ENCODE peak calls at places on chromosomes 13 and 19, in ten cellular contexts. One of them, this sample, is unnamed.

GRCh38 chr19:17311455-17312248 is 2.3 kb downstream of the DDA1 start:
- DNase-seq in Kasumi-1: no peak
- DNase-seq in stimulated activated naive CD8-positive, alpha-beta T cell treated with anti-CD3 and anti-CD28 coated beads, Interleukin-15, Interleukin-2, amounts not matched to agents 100 U/mL and 50 U/mL, for 24 hours: no peak
- DNase-seq in NCI-H2029 treated with DMSO at 0.1 percent for 48 hours: no peak
- DNase-seq in SK-N-SH: no peak
- DNase-seq in GM13977: no peak
- DNase-seq in tibial nerve: no peak
- DNase-seq in coronary artery: no peak
- DNase-seq in foreskin melanocyte: no peak
- DNase-seq in fibroblast of lung: no peak
- DNase-seq in this sample: peak

GRCh38 chr19:31232220-31232619 is 117.0 kb downstream of the TSHZ3 start:
- DNase-seq in Kasumi-1: no peak
- DNase-seq in NCI-H2029 treated with DMSO at 0.1 percent for 48 hours: no peak
- DNase-seq in coronary artery: no peak
- DNase-seq in SK-N-SH: no peak
- DNase-seq in foreskin melanocyte: no peak
- DNase-seq in stimulated activated naive CD8-positive, alpha-beta T cell treated with anti-CD3 and anti-CD28 coated beads, Interleukin-15, Interleukin-2, amounts not matched to agents 100 U/mL and 50 U/mL, for 24 hours: no peak
- DNase-seq in tibial nerve: no peak
- DNase-seq in fibroblast of lung: peak
- DNase-seq in GM13977: no peak
- DNase-seq in this sample: peak

GRCh38 chr19:55305491-55305890 is 19.6 kb downstream of the TMEM150B start:
- DNase-seq in SK-N-SH: peak
- DNase-seq in Kasumi-1: peak
- DNase-seq in NCI-H2029 treated with DMSO at 0.1 percent for 48 hours: no peak
- DNase-seq in GM13977: peak
- DNase-seq in tibial nerve: no peak
- DNase-seq in stimulated activated naive CD8-positive, alpha-beta T cell treated with anti-CD3 and anti-CD28 coated beads, Interleukin-15, Interleukin-2, amounts not matched to agents 100 U/mL and 50 U/mL, for 24 hours: peak
- DNase-seq in fibroblast of lung: peak
- DNase-seq in coronary artery: no peak
- DNase-seq in foreskin melanocyte: no peak
- DNase-seq in this sample: peak

GRCh38 chr13:106599875-106600797 is 32.2 kb upstream of the ARGLU1 start:
- DNase-seq in NCI-H2029 treated with DMSO at 0.1 percent for 48 hours: no peak
- DNase-seq in stimulated activated naive CD8-positive, alpha-beta T cell treated with anti-CD3 and anti-CD28 coated beads, Interleukin-15, Interleukin-2, amounts not matched to agents 100 U/mL and 50 U/mL, for 24 hours: no peak
- DNase-seq in foreskin melanocyte: peak
- DNase-seq in SK-N-SH: no peak
- DNase-seq in GM13977: no peak
- DNase-seq in tibial nerve: no peak
- DNase-seq in coronary artery: no peak
- DNase-seq in fibroblast of lung: peak
- DNase-seq in Kasumi-1: peak
- DNase-seq in this sample: no peak

GRCh38 chr19:47832723-47833122 is 11.0 kb downstream of the CRX start:
- DNase-seq in tibial nerve: no peak
- DNase-seq in fibroblast of lung: no peak
- DNase-seq in GM13977: no peak
- DNase-seq in Kasumi-1: no peak
- DNase-seq in stimulated activated naive CD8-positive, alpha-beta T cell treated with anti-CD3 and anti-CD28 coated beads, Interleukin-15, Interleukin-2, amounts not matched to agents 100 U/mL and 50 U/mL, for 24 hours: no peak
- DNase-seq in NCI-H2029 treated with DMSO at 0.1 percent for 48 hours: no peak
- DNase-seq in coronary artery: no peak
- DNase-seq in SK-N-SH: no peak
- DNase-seq in foreskin melanocyte: no peak
- DNase-seq in this sample: no peak

GRCh38 chr13:64758520-64758919 is 2471.6 kb downstream of the PCDH9 start:
- DNase-seq in tibial nerve: no peak
- DNase-seq in Kasumi-1: no peak
- DNase-seq in stimulated activated naive CD8-positive, alpha-beta T cell treated with anti-CD3 and anti-CD28 coated beads, Interleukin-15, Interleukin-2, amounts not matched to agents 100 U/mL and 50 U/mL, for 24 hours: no peak
- DNase-seq in coronary artery: no peak
- DNase-seq in fibroblast of lung: no peak
- DNase-seq in SK-N-SH: no peak
- DNase-seq in GM13977: no peak
- DNase-seq in foreskin melanocyte: no peak
- DNase-seq in NCI-H2029 treated with DMSO at 0.1 percent for 48 hours: no peak
- DNase-seq in this sample: peak

GRCh38 chr19:1811472-1811894 is 593 bp downstream of the ATP8B3 start:
- DNase-seq in fibroblast of lung: peak
- DNase-seq in SK-N-SH: peak
- DNase-seq in stimulated activated naive CD8-positive, alpha-beta T cell treated with anti-CD3 and anti-CD28 coated beads, Interleukin-15, Interleukin-2, amounts not matched to agents 100 U/mL and 50 U/mL, for 24 hours: peak
- DNase-seq in coronary artery: peak
- DNase-seq in GM13977: no peak
- DNase-seq in NCI-H2029 treated with DMSO at 0.1 percent for 48 hours: no peak
- DNase-seq in foreskin melanocyte: no peak
- DNase-seq in tibial nerve: peak
- DNase-seq in Kasumi-1: peak
- DNase-seq in this sample: peak

GRCh38 chr13:100657881-100658315 is 16.7 kb downstream of the TMTC4 start:
- DNase-seq in tibial nerve: no peak
- DNase-seq in Kasumi-1: no peak
- DNase-seq in foreskin melanocyte: peak
- DNase-seq in NCI-H2029 treated with DMSO at 0.1 percent for 48 hours: no peak
- DNase-seq in SK-N-SH: no peak
- DNase-seq in stimulated activated naive CD8-positive, alpha-beta T cell treated with anti-CD3 and anti-CD28 coated beads, Interleukin-15, Interleukin-2, amounts not matched to agents 100 U/mL and 50 U/mL, for 24 hours: no peak
- DNase-seq in fibroblast of lung: no peak
- DNase-seq in coronary artery: no peak
- DNase-seq in GM13977: no peak
- DNase-seq in this sample: no peak

GRCh38 chr13:73273737-73274136 is 214.9 kb downstream of the KLF5 start:
- DNase-seq in foreskin melanocyte: peak
- DNase-seq in fibroblast of lung: peak
- DNase-seq in SK-N-SH: no peak
- DNase-seq in tibial nerve: no peak
- DNase-seq in GM13977: no peak
- DNase-seq in NCI-H2029 treated with DMSO at 0.1 percent for 48 hours: no peak
- DNase-seq in stimulated activated naive CD8-positive, alpha-beta T cell treated with anti-CD3 and anti-CD28 coated beads, Interleukin-15, Interleukin-2, amounts not matched to agents 100 U/mL and 50 U/mL, for 24 hours: no peak
- DNase-seq in coronary artery: no peak
- DNase-seq in Kasumi-1: no peak
- DNase-seq in this sample: peak

GRCh38 chr13:71634605-71635443 is 232.2 kb downstream of the DACH1 start:
- DNase-seq in fibroblast of lung: no peak
- DNase-seq in coronary artery: no peak
- DNase-seq in GM13977: no peak
- DNase-seq in stimulated activated naive CD8-positive, alpha-beta T cell treated with anti-CD3 and anti-CD28 coated beads, Interleukin-15, Interleukin-2, amounts not matched to agents 100 U/mL and 50 U/mL, for 24 hours: no peak
- DNase-seq in Kasumi-1: no peak
- DNase-seq in SK-N-SH: no peak
- DNase-seq in NCI-H2029 treated with DMSO at 0.1 percent for 48 hours: no peak
- DNase-seq in tibial nerve: no peak
- DNase-seq in foreskin melanocyte: no peak
- DNase-seq in this sample: no peak

This sample was measured in epithelial cell of esophagus.